ENCODE peak calls at places on chromosomes 7 and 10, in eight cellular contexts. V is osteocyte; Q is colonic mucosa; D is Panc1; H is suprapubic skin; M is B cell; P is AG09319; W is CD8-positive, alpha-beta T cell. C is an unnamed sample.

GRCh38 chr10:46245381-46245900 is 41.4 kb upstream of the ANTXRL start:
- DNase-seq in H (no peak), M (peak; percentile 39), P (no peak), W (no peak), Q (peak; percentile 6), V (peak; percentile 48), D (no peak), C (no peak)

GRCh38 chr7:5712566-5712965 is 68.9 kb downstream of the RNF216 start:
- DNase-seq in H (no peak), W (no peak), Q (no peak), V (no peak), D (no peak), M (no peak), P (no peak), C (no peak)

GRCh38 chr7:12771378-12771877 is 84.0 kb downstream of the ARL4A start:
- DNase-seq in M (no peak), D (no peak), W (no peak), Q (peak; percentile 64), V (no peak), P (peak; percentile 24), H (no peak), C (no peak)

GRCh38 chr10:32790483-32790882 is 167.5 kb downstream of the ITGB1 start:
- DNase-seq in W (no peak), D (no peak), P (no peak), M (no peak), Q (no peak), V (no peak), H (no peak), C (no peak)

GRCh38 chr7:12683678-12684077 is 3.8 kb upstream of the ARL4A start:
- DNase-seq in V (no peak), H (no peak), Q (no peak), W (no peak), D (no peak), P (no peak), M (no peak), C (no peak)

GRCh38 chr10:93294004-93294403 is 188.1 kb downstream of the MYOF start:
- DNase-seq in V (no peak), Q (no peak), W (no peak), P (no peak), D (peak; percentile 25), H (no peak), M (no peak), C (no peak)

GRCh38 chr10:44994752-44995530 is 5.8 kb upstream of the ZNF22 start:
- DNase-seq in H (no peak), M (no peak), W (no peak), Q (no peak), V (no peak), P (no peak), D (no peak), C (no peak)

GRCh38 chr10:95355241-95355779 is 64.5 kb upstream of the PDLIM1 start:
- DNase-seq in M (no peak), V (no peak), D (no peak), W (no peak), H (no peak), Q (no peak), P (no peak), C (no peak)

GRCh38 chr10:85168287-85168686 is 839.9 kb downstream of the CCSER2 start:
- DNase-seq in D (no peak), P (no peak), H (no peak), W (no peak), M (no peak), V (no peak), Q (no peak), C (no peak)

GRCh38 chr7:116591202-116592040 is 66.6 kb downstream of the CAV1 start:
- DNase-seq in H (no peak), M (no peak), W (no peak), Q (no peak), P (no peak), V (no peak), D (peak; percentile 45), C (no peak)

GRCh38 chr7:70797109-70797514 is 334.8 kb upstream of the GALNT17 start:
- DNase-seq in H (no peak), V (no peak), D (no peak), Q (no peak), M (no peak), W (no peak), P (no peak), C (peak; percentile 30)

GRCh38 chr7:18320971-18321567 is 174.5 kb upstream of the HDAC9 start:
- DNase-seq in H (no peak), P (peak; percentile 5), M (no peak), W (no peak), D (peak; percentile 38), V (no peak), Q (no peak), C (no peak)

GRCh38 chr10:86770412-86770960 is 14.1 kb downstream of the BMPR1A start:
- DNase-seq in M (no peak), V (no peak), Q (no peak), H (no peak), P (no peak), D (no peak), W (no peak), C (no peak)

GRCh38 chr10:96496281-96496925 is 17.3 kb downstream of the TLL2 start:
- DNase-seq in W (no peak), V (peak; percentile 71), Q (no peak), M (no peak), P (no peak), D (no peak), H (peak; percentile 68), C (peak; percentile 65)

GRCh38 chr7:16193631-16194030 is 227.7 kb downstream of the CRPPA start:
- DNase-seq in W (no peak), P (no peak), V (no peak), Q (no peak), H (no peak), D (no peak), M (no peak), C (no peak)

GRCh38 chr10:117619710-117620405 is 77.3 kb downstream of the EMX2 start:
- DNase-seq in W (no peak), H (no peak), D (no peak), M (no peak), V (peak; percentile 42), P (no peak), Q (no peak), C (no peak)

GRCh38 chr7:99392659-99393362 is 15.6 kb downstream of the PDAP1 start:
- DNase-seq in H (peak; percentile 95), W (peak; percentile 61), M (peak; percentile 87), P (no peak), Q (peak; percentile 91), D (no peak), V (no peak), C (peak; percentile 84)

GRCh38 chr10:127405221-127405620 is 143.9 kb upstream of the NPS start:
- DNase-seq in D (no peak), W (no peak), P (peak; percentile 28), H (no peak), Q (no peak), M (no peak), V (no peak), C (no peak)

GRCh38 chr10:127399635-127400034 is 149.5 kb upstream of the NPS start:
- DNase-seq in M (no peak), H (no peak), Q (no peak), P (no peak), D (no peak), V (no peak), W (no peak), C (no peak)

GRCh38 chr10:127400216-127400615 is 148.9 kb upstream of the NPS start:
- DNase-seq in V (no peak), D (no peak), P (no peak), M (no peak), H (no peak), W (no peak), Q (no peak), C (no peak)

GRCh38 chr10:127406018-127406550 is 143.0 kb upstream of the NPS start:
- DNase-seq in Q (no peak), V (no peak), P (no peak), W (no peak), H (peak; percentile 50), D (no peak), M (no peak), C (no peak)

GRCh38 chr10:127402596-127403409 is 146.3 kb upstream of the NPS start:
- DNase-seq in M (no peak), D (no peak), P (peak; percentile 54), W (no peak), H (no peak), V (no peak), Q (no peak), C (no peak)
- TF ChIP-seq CTCF in M (no peak), D (no peak), P (no peak), W (no peak), H (no peak), V (no peak), Q (no peak), C (no peak)

DNA sequence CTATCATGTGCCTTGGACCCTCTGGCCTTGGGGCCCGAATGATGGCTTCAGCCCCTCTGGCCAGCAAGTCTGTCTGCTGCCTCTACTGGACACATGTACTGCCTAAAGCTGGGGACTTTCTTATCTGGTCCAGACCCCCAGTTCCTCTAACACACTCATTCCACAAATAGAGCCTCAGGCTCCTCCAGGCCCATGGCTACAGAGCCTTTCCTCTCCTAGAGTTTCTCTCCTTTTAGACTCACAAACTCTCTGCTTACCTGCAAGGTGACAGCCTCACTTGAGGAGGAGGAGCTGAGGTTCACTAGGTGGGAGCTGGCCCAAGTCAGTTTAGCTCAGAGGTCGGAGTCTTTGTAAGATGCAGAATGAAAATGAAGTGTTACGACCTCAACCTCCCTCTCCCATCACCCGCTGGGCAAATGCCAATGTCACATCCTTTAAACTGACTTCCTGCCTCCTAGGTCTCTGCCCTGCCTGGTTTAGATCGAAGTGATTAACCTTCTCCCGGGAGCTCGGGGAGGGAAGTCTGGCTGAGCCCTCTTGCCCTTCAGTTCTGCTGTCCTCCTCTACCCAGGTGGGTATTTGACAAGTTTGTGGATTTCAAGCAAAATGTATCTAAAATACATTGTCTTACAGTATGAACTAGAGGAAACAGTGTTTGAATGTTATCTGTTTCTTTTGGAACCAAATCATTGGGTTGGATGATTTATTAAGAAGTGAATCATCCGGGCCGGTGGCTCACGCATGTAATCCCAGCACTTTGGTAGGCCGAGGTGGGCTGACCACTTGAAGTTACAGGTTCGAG is 71.8 kb upstream of the TNS3 start:
- DNase-seq in D (no peak), P (no peak), H (no peak), W (no peak), M (no peak), Q (no peak), V (no peak), C (no peak)
- TF ChIP-seq CTCF in D (no peak), P (no peak), H (no peak), W (no peak), M (no peak), Q (no peak), V (no peak), C (no peak)

DNA sequence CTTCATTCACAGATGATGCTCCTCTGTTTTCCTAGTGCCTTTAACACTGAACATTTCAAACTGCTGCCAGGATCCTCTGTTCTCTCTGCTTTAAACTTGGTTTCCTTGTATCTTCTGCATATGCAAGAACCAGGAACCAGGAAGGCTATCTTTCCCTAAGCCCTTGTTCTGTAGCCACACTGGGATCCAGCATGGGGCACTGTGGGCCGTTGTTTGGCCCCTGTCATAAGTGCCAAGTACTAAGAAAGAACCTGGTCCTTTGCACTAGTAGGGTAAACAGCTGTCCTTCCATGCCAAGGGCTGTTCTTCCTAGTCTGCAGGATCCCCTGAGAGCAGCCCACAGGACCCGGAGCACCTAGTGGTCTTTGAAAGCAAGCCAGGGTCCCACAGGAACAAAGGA is 49.0 kb upstream of the TRIM8 start:
- DNase-seq in M (no peak), Q (no peak), W (no peak), P (no peak), H (no peak), D (no peak), V (no peak), C (no peak)
- TF ChIP-seq CTCF in M (no peak), Q (no peak), W (no peak), P (no peak), H (no peak), D (no peak), V (no peak), C (no peak)

GRCh38 chr10:113782986-113783704 is 31.7 kb downstream of the PLEKHS1 start:
- DNase-seq in H (no peak), Q (no peak), V (no peak), M (no peak), P (no peak), D (no peak), W (no peak), C (no peak)
- TF ChIP-seq CTCF in H (no peak), Q (no peak), V (no peak), M (no peak), P (no peak), D (no peak), W (no peak), C (no peak)

C was measured in nephron progenitor cell.